ENCODE peak calls at places on chromosomes 7 and 10, in four cellular contexts. One of them, this sample, is unnamed.

GRCh38 chr10:103444478-103444877 is 7.7 kb downstream of the CALHM2 start:
- DNase-seq in activated effector memory CD4-positive, alpha-beta T cell treated with anti-CD3 and anti-CD28 coated beads, Interleukin-2, amount 50 U/mL, for 16 hours: no peak
- DNase-seq in coronary artery: no peak
- DNase-seq in T-helper 17 cell: no peak
- DNase-seq in this sample: no peak

GRCh38 chr10:62433181-62433692 is 59.1 kb downstream of the ZNF365 start:
- DNase-seq in activated effector memory CD4-positive, alpha-beta T cell treated with anti-CD3 and anti-CD28 coated beads, Interleukin-2, amount 50 U/mL, for 16 hours: peak; percentile 87
- DNase-seq in coronary artery: no peak
- DNase-seq in T-helper 17 cell: no peak
- DNase-seq in this sample: no peak

GRCh38 chr10:8033812-8034665 is 20.4 kb upstream of the GATA3 start:
- DNase-seq in activated effector memory CD4-positive, alpha-beta T cell treated with anti-CD3 and anti-CD28 coated beads, Interleukin-2, amount 50 U/mL, for 16 hours: no peak
- DNase-seq in coronary artery: no peak
- DNase-seq in T-helper 17 cell: no peak
- DNase-seq in this sample: no peak

GRCh38 chr7:37040330-37040729 is 316.0 kb upstream of the AOAH start:
- DNase-seq in activated effector memory CD4-positive, alpha-beta T cell treated with anti-CD3 and anti-CD28 coated beads, Interleukin-2, amount 50 U/mL, for 16 hours: no peak
- DNase-seq in coronary artery: no peak
- DNase-seq in T-helper 17 cell: no peak
- DNase-seq in this sample: no peak

GRCh38 chr7:121744319-121744718 is 128.6 kb upstream of the PTPRZ1 start:
- DNase-seq in activated effector memory CD4-positive, alpha-beta T cell treated with anti-CD3 and anti-CD28 coated beads, Interleukin-2, amount 50 U/mL, for 16 hours: no peak
- DNase-seq in coronary artery: no peak
- DNase-seq in T-helper 17 cell: no peak
- DNase-seq in this sample: no peak

GRCh38 chr10:47318706-47319105 is 3.5 kb upstream of the GDF2 start:
- DNase-seq in activated effector memory CD4-positive, alpha-beta T cell treated with anti-CD3 and anti-CD28 coated beads, Interleukin-2, amount 50 U/mL, for 16 hours: peak; percentile 46
- DNase-seq in coronary artery: no peak
- DNase-seq in T-helper 17 cell: no peak
- DNase-seq in this sample: no peak

GRCh38 chr10:132607961-132608495 is 70.4 kb downstream of the INPP5A start:
- DNase-seq in activated effector memory CD4-positive, alpha-beta T cell treated with anti-CD3 and anti-CD28 coated beads, Interleukin-2, amount 50 U/mL, for 16 hours: peak; percentile 55
- DNase-seq in coronary artery: peak; percentile 74
- DNase-seq in T-helper 17 cell: no peak
- DNase-seq in this sample: no peak

GRCh38 chr10:6878067-6878412 is 298.0 kb upstream of the PRKCQ start:
- DNase-seq in activated effector memory CD4-positive, alpha-beta T cell treated with anti-CD3 and anti-CD28 coated beads, Interleukin-2, amount 50 U/mL, for 16 hours: no peak
- DNase-seq in coronary artery: no peak
- DNase-seq in T-helper 17 cell: no peak
- DNase-seq in this sample: no peak

GRCh38 chr10:124025638-124026336 is 67.6 kb downstream of the CHST15 start:
- DNase-seq in activated effector memory CD4-positive, alpha-beta T cell treated with anti-CD3 and anti-CD28 coated beads, Interleukin-2, amount 50 U/mL, for 16 hours: no peak
- DNase-seq in coronary artery: no peak
- DNase-seq in T-helper 17 cell: no peak
- DNase-seq in this sample: no peak

GRCh38 chr7:159188011-159188410 is 43.3 kb upstream of the VIPR2 start:
- DNase-seq in activated effector memory CD4-positive, alpha-beta T cell treated with anti-CD3 and anti-CD28 coated beads, Interleukin-2, amount 50 U/mL, for 16 hours: no peak
- DNase-seq in coronary artery: no peak
- DNase-seq in T-helper 17 cell: no peak
- DNase-seq in this sample: no peak

GRCh38 chr10:131149111-131149510 is 162.4 kb downstream of the TCERG1L start:
- DNase-seq in activated effector memory CD4-positive, alpha-beta T cell treated with anti-CD3 and anti-CD28 coated beads, Interleukin-2, amount 50 U/mL, for 16 hours: no peak
- DNase-seq in coronary artery: no peak
- DNase-seq in T-helper 17 cell: no peak
- DNase-seq in this sample: no peak

GRCh38 chr10:114708717-114709352 is 50.8 kb upstream of the ABLIM1 start:
- DNase-seq in activated effector memory CD4-positive, alpha-beta T cell treated with anti-CD3 and anti-CD28 coated beads, Interleukin-2, amount 50 U/mL, for 16 hours: no peak
- DNase-seq in coronary artery: no peak
- DNase-seq in T-helper 17 cell: no peak
- DNase-seq in this sample: no peak

GRCh38 chr7:114088541-114088940 is 169.7 kb upstream of the PPP1R3A start:
- DNase-seq in activated effector memory CD4-positive, alpha-beta T cell treated with anti-CD3 and anti-CD28 coated beads, Interleukin-2, amount 50 U/mL, for 16 hours: no peak
- DNase-seq in coronary artery: no peak
- DNase-seq in T-helper 17 cell: no peak
- DNase-seq in this sample: no peak

GRCh38 chr10:49550563-49550962 is 11.6 kb upstream of the ERCC6 start:
- DNase-seq in activated effector memory CD4-positive, alpha-beta T cell treated with anti-CD3 and anti-CD28 coated beads, Interleukin-2, amount 50 U/mL, for 16 hours: no peak
- DNase-seq in coronary artery: no peak
- DNase-seq in T-helper 17 cell: no peak
- DNase-seq in this sample: no peak

GRCh38 chr7:25795824-25796235 is 356.2 kb upstream of the NFE2L3 start:
- DNase-seq in activated effector memory CD4-positive, alpha-beta T cell treated with anti-CD3 and anti-CD28 coated beads, Interleukin-2, amount 50 U/mL, for 16 hours: no peak
- DNase-seq in coronary artery: no peak
- DNase-seq in T-helper 17 cell: no peak
- DNase-seq in this sample: no peak

GRCh38 chr7:69903410-69903809 is 305.1 kb downstream of the AUTS2 start:
- DNase-seq in activated effector memory CD4-positive, alpha-beta T cell treated with anti-CD3 and anti-CD28 coated beads, Interleukin-2, amount 50 U/mL, for 16 hours: no peak
- DNase-seq in coronary artery: no peak
- DNase-seq in T-helper 17 cell: no peak
- DNase-seq in this sample: no peak

GRCh38 chr7:22464299-22464698 is 35.7 kb downstream of the STEAP1B start:
- DNase-seq in activated effector memory CD4-positive, alpha-beta T cell treated with anti-CD3 and anti-CD28 coated beads, Interleukin-2, amount 50 U/mL, for 16 hours: no peak
- DNase-seq in coronary artery: no peak
- DNase-seq in T-helper 17 cell: no peak
- DNase-seq in this sample: no peak

GRCh38 chr7:132592947-132593335 is 16.7 kb upstream of the PLXNA4 start:
- DNase-seq in activated effector memory CD4-positive, alpha-beta T cell treated with anti-CD3 and anti-CD28 coated beads, Interleukin-2, amount 50 U/mL, for 16 hours: no peak
- DNase-seq in coronary artery: no peak
- DNase-seq in T-helper 17 cell: no peak
- DNase-seq in this sample: no peak

GRCh38 chr10:58645762-58646161 is 133.1 kb downstream of the BICC1 start:
- DNase-seq in activated effector memory CD4-positive, alpha-beta T cell treated with anti-CD3 and anti-CD28 coated beads, Interleukin-2, amount 50 U/mL, for 16 hours: no peak
- DNase-seq in coronary artery: no peak
- DNase-seq in T-helper 17 cell: no peak
- DNase-seq in this sample: no peak

GRCh38 chr10:69846252-69847000 is 44.7 kb downstream of the COL13A1 start:
- DNase-seq in activated effector memory CD4-positive, alpha-beta T cell treated with anti-CD3 and anti-CD28 coated beads, Interleukin-2, amount 50 U/mL, for 16 hours: no peak
- DNase-seq in coronary artery: no peak
- DNase-seq in T-helper 17 cell: no peak
- DNase-seq in this sample: no peak

GRCh38 chr10:72272689-72273409 is 875 bp upstream of the DDIT4 start:
- DNase-seq in activated effector memory CD4-positive, alpha-beta T cell treated with anti-CD3 and anti-CD28 coated beads, Interleukin-2, amount 50 U/mL, for 16 hours: peak; percentile 76
- DNase-seq in coronary artery: peak; percentile 96
- DNase-seq in T-helper 17 cell: no peak
- DNase-seq in this sample: peak; percentile 71

GRCh38 chr7:155011081-155011480 is 8.2 kb upstream of the PAXIP1 start:
- DNase-seq in activated effector memory CD4-positive, alpha-beta T cell treated with anti-CD3 and anti-CD28 coated beads, Interleukin-2, amount 50 U/mL, for 16 hours: no peak
- DNase-seq in coronary artery: no peak
- DNase-seq in T-helper 17 cell: no peak
- DNase-seq in this sample: no peak

GRCh38 chr7:116610210-116610609 is 61.8 kb upstream of the MET start:
- DNase-seq in activated effector memory CD4-positive, alpha-beta T cell treated with anti-CD3 and anti-CD28 coated beads, Interleukin-2, amount 50 U/mL, for 16 hours: no peak
- DNase-seq in coronary artery: no peak
- DNase-seq in T-helper 17 cell: no peak
- DNase-seq in this sample: no peak

GRCh38 chr10:112615269-112615668 is 168.3 kb downstream of the VTI1A start:
- DNase-seq in activated effector memory CD4-positive, alpha-beta T cell treated with anti-CD3 and anti-CD28 coated beads, Interleukin-2, amount 50 U/mL, for 16 hours: no peak
- DNase-seq in coronary artery: no peak
- DNase-seq in T-helper 17 cell: no peak
- DNase-seq in this sample: no peak

GRCh38 chr7:66099551-66100407 is 14.9 kb upstream of the CRCP start:
- DNase-seq in activated effector memory CD4-positive, alpha-beta T cell treated with anti-CD3 and anti-CD28 coated beads, Interleukin-2, amount 50 U/mL, for 16 hours: peak; percentile 71
- DNase-seq in coronary artery: peak; percentile 85
- DNase-seq in T-helper 17 cell: no peak
- DNase-seq in this sample: no peak

GRCh38 chr10:63603709-63604445 is 82.7 kb downstream of the REEP3 start:
- DNase-seq in activated effector memory CD4-positive, alpha-beta T cell treated with anti-CD3 and anti-CD28 coated beads, Interleukin-2, amount 50 U/mL, for 16 hours: no peak
- DNase-seq in coronary artery: no peak
- DNase-seq in T-helper 17 cell: no peak
- DNase-seq in this sample: no peak

GRCh38 chr7:152435384-152436278 is at the start of gene KMT2C:
- DNase-seq in activated effector memory CD4-positive, alpha-beta T cell treated with anti-CD3 and anti-CD28 coated beads, Interleukin-2, amount 50 U/mL, for 16 hours: peak; percentile 84
- DNase-seq in coronary artery: no peak
- DNase-seq in T-helper 17 cell: peak; percentile 39
- DNase-seq in this sample: no peak

GRCh38 chr10:81874878-81875679 is at the start of gene NRG3:
- DNase-seq in activated effector memory CD4-positive, alpha-beta T cell treated with anti-CD3 and anti-CD28 coated beads, Interleukin-2, amount 50 U/mL, for 16 hours: no peak
- DNase-seq in coronary artery: no peak
- DNase-seq in T-helper 17 cell: no peak
- DNase-seq in this sample: no peak

GRCh38 chr10:132507956-132508490 is 29.6 kb upstream of the INPP5A start:
- DNase-seq in activated effector memory CD4-positive, alpha-beta T cell treated with anti-CD3 and anti-CD28 coated beads, Interleukin-2, amount 50 U/mL, for 16 hours: peak; percentile 53
- DNase-seq in coronary artery: peak; percentile 66
- DNase-seq in T-helper 17 cell: no peak
- DNase-seq in this sample: no peak

GRCh38 chr7:96097802-96098201 is 224.1 kb downstream of the SLC25A13 start:
- DNase-seq in activated effector memory CD4-positive, alpha-beta T cell treated with anti-CD3 and anti-CD28 coated beads, Interleukin-2, amount 50 U/mL, for 16 hours: no peak
- DNase-seq in coronary artery: no peak
- DNase-seq in T-helper 17 cell: no peak
- DNase-seq in this sample: no peak

GRCh38 chr10:97904576-97904975 is 54.9 kb downstream of the GOLGA7B start:
- DNase-seq in activated effector memory CD4-positive, alpha-beta T cell treated with anti-CD3 and anti-CD28 coated beads, Interleukin-2, amount 50 U/mL, for 16 hours: no peak
- DNase-seq in coronary artery: no peak
- DNase-seq in T-helper 17 cell: no peak
- DNase-seq in this sample: no peak

GRCh38 chr7:127865466-127865865 is 165.8 kb downstream of the LRRC4 start:
- DNase-seq in activated effector memory CD4-positive, alpha-beta T cell treated with anti-CD3 and anti-CD28 coated beads, Interleukin-2, amount 50 U/mL, for 16 hours: no peak
- DNase-seq in coronary artery: no peak
- DNase-seq in T-helper 17 cell: no peak
- DNase-seq in this sample: no peak

GRCh38 chr7:14095233-14095950 is 105.9 kb upstream of the ETV1 start:
- DNase-seq in activated effector memory CD4-positive, alpha-beta T cell treated with anti-CD3 and anti-CD28 coated beads, Interleukin-2, amount 50 U/mL, for 16 hours: no peak
- DNase-seq in coronary artery: no peak
- DNase-seq in T-helper 17 cell: no peak
- DNase-seq in this sample: no peak

GRCh38 chr10:70656489-70656888 is 15.8 kb upstream of the ADAMTS14 start:
- DNase-seq in activated effector memory CD4-positive, alpha-beta T cell treated with anti-CD3 and anti-CD28 coated beads, Interleukin-2, amount 50 U/mL, for 16 hours: peak; percentile 62
- DNase-seq in coronary artery: peak; percentile 28
- DNase-seq in T-helper 17 cell: no peak
- DNase-seq in this sample: peak; percentile 38

GRCh38 chr7:136142583-136142982 is 165.4 kb upstream of the MTPN start:
- DNase-seq in activated effector memory CD4-positive, alpha-beta T cell treated with anti-CD3 and anti-CD28 coated beads, Interleukin-2, amount 50 U/mL, for 16 hours: no peak
- DNase-seq in coronary artery: no peak
- DNase-seq in T-helper 17 cell: no peak
- DNase-seq in this sample: no peak

GRCh38 chr10:91787810-91788209 is 10.4 kb upstream of the TNKS2 start:
- DNase-seq in activated effector memory CD4-positive, alpha-beta T cell treated with anti-CD3 and anti-CD28 coated beads, Interleukin-2, amount 50 U/mL, for 16 hours: no peak
- DNase-seq in coronary artery: no peak
- DNase-seq in T-helper 17 cell: no peak
- DNase-seq in this sample: no peak

GRCh38 chr7:87369216-87369615 is 23.8 kb downstream of the CROT start:
- DNase-seq in activated effector memory CD4-positive, alpha-beta T cell treated with anti-CD3 and anti-CD28 coated beads, Interleukin-2, amount 50 U/mL, for 16 hours: peak; percentile 65
- DNase-seq in coronary artery: no peak
- DNase-seq in T-helper 17 cell: no peak
- DNase-seq in this sample: no peak

This sample was measured in GOT3.